ENCODE peak calls at places on chromosomes 5 and 9, in seven cellular contexts. A is stomach, N is endothelial cell of umbilical vein, Y is Panc1, R is sigmoid colon, F is K562, V is transverse colon. W is an unnamed sample.

GRCh38 chr5:104628906-104629305 is 1066.3 kb upstream of the NUDT12 start:
- DNase-seq in A (no peak), N (no peak), Y (no peak), R (no peak), F (no peak), V (no peak), W (no peak)

GRCh38 chr5:137666109-137666850 is 69.6 kb downstream of the KLHL3 start:
- DNase-seq in A (peak; percentile 35), N (peak; percentile 53), Y (no peak), R (no peak), F (no peak), V (no peak), W (no peak)

GRCh38 chr9:74755999-74756398 is 131.7 kb downstream of the TRPM6 start:
- DNase-seq in A (no peak), N (no peak), Y (no peak), R (no peak), F (no peak), V (no peak), W (no peak)

GRCh38 chr9:18362901-18363685 is 110.9 kb upstream of the ADAMTSL1 start:
- DNase-seq in A (no peak), N (peak; percentile 82), Y (no peak), R (no peak), F (no peak), V (peak; percentile 10), W (no peak)

GRCh38 chr5:56543431-56544385 is 271.6 kb upstream of the MAP3K1 start:
- DNase-seq in A (no peak), N (no peak), Y (peak; percentile 1), R (no peak), F (no peak), V (no peak), W (no peak)

GRCh38 chr5:101390317-101390908 is 487.3 kb upstream of the ST8SIA4 start:
- DNase-seq in A (no peak), N (peak; percentile 78), Y (peak; percentile 41), R (no peak), F (peak; percentile 8), V (no peak), W (no peak)

GRCh38 chr5:73443725-73444498 is 4.7 kb downstream of the FOXD1 start:
- DNase-seq in A (no peak), N (no peak), Y (no peak), R (no peak), F (no peak), V (no peak), W (peak; percentile 81)

GRCh38 chr9:98860871-98861293 is 53.4 kb downstream of the GALNT12 start:
- DNase-seq in A (peak; percentile 31), N (peak; percentile 24), Y (peak; percentile 12), R (peak; percentile 92), F (no peak), V (peak; percentile 44), W (no peak)

GRCh38 chr5:79107020-79107796 is 4.4 kb upstream of the BHMT start:
- DNase-seq in A (no peak), N (no peak), Y (no peak), R (no peak), F (no peak), V (no peak), W (peak; percentile 36)

GRCh38 chr5:133526368-133526767 is 86.0 kb downstream of the FSTL4 start:
- DNase-seq in A (no peak), N (no peak), Y (no peak), R (no peak), F (peak; percentile 34), V (no peak), W (no peak)

GRCh38 chr5:171743786-171744076 is 41.9 kb upstream of the SMIM23 start:
- DNase-seq in A (no peak), N (no peak), Y (no peak), R (no peak), F (no peak), V (no peak), W (no peak)

GRCh38 chr5:159120446-159120845 is 20.7 kb upstream of the EBF1 start:
- DNase-seq in A (no peak), N (no peak), Y (no peak), R (no peak), F (no peak), V (no peak), W (no peak)

GRCh38 chr5:74316064-74316586 is 324.4 kb downstream of the ENC1 start:
- DNase-seq in A (no peak), N (peak; percentile 91), Y (peak; percentile 75), R (no peak), F (no peak), V (no peak), W (peak; percentile 22)

GRCh38 chr9:137456061-137456863 is 2.9 kb downstream of the NSMF start:
- DNase-seq in A (no peak), N (no peak), Y (no peak), R (no peak), F (no peak), V (no peak), W (no peak)

GRCh38 chr9:134644715-134645606 is 3.4 kb downstream of the COL5A1 start:
- DNase-seq in A (peak; percentile 39), N (peak; percentile 95), Y (no peak), R (peak; percentile 93), F (peak; percentile 65), V (peak; percentile 60), W (peak; percentile 85)

GRCh38 chr5:139654875-139655491 is 6.8 kb downstream of the CXXC5 start:
- DNase-seq in A (peak; percentile 66), N (no peak), Y (no peak), R (no peak), F (no peak), V (no peak), W (no peak)

GRCh38 chr5:151078490-151079262 is 2.2 kb downstream of the TNIP1 start:
- DNase-seq in A (no peak), N (no peak), Y (no peak), R (no peak), F (no peak), V (peak; percentile 54), W (no peak)

GRCh38 chr5:124738751-124739559 is 7.5 kb downstream of the ZNF608 start:
- DNase-seq in A (no peak), N (no peak), Y (no peak), R (no peak), F (no peak), V (no peak), W (no peak)

GRCh38 chr9:14752271-14752670 is 29.7 kb upstream of the CER1 start:
- DNase-seq in A (no peak), N (peak; percentile 97), Y (no peak), R (no peak), F (no peak), V (no peak), W (no peak)

GRCh38 chr9:136100700-136101614 is 5.9 kb upstream of the NACC2 start:
- DNase-seq in A (no peak), N (no peak), Y (no peak), R (no peak), F (peak; percentile 74), V (no peak), W (peak; percentile 84)

GRCh38 chr9:126248680-126249079 is 77.9 kb upstream of the MVB12B start:
- DNase-seq in A (no peak), N (no peak), Y (no peak), R (no peak), F (no peak), V (no peak), W (no peak)

GRCh38 chr5:61731946-61732314 is 399.9 kb downstream of the ZSWIM6 start:
- DNase-seq in A (no peak), N (no peak), Y (no peak), R (no peak), F (no peak), V (no peak), W (no peak)

GRCh38 chr9:124812401-124813016 is 35.6 kb downstream of the OLFML2A start:
- DNase-seq in A (no peak), N (no peak), Y (no peak), R (peak; percentile 93), F (peak; percentile 76), V (peak; percentile 47), W (no peak)

GRCh38 chr5:93601433-93602175 is 18.6 kb downstream of the NR2F1 start:
- DNase-seq in A (no peak), N (no peak), Y (no peak), R (no peak), F (no peak), V (no peak), W (no peak)

DNA sequence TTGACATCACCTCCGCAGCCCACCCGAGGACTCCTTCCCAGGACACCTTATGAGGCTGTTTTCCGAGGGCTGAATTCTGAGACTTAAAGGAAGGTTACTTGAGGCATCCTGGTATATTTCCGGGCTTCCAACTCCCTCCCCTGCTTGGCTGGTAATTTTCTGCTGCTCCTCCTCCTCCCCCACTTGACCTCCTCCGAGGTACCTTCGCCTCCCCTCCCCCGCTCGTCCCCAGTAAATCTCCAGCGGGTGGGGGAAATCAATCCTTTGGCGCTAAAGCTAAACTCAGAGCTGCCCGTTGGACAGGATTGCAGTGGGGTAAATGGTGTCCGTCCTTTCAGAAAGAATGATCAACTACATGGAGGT is 4.9 kb upstream of the ISL1 start:
- DNase-seq in A (no peak), N (no peak), Y (no peak), R (no peak), F (no peak), V (no peak), W (no peak)
- H3K4me3 ChIP-seq in A (peak overlapping the region; percentile 43), N (no peak overlapping the region), Y (peak overlapping the region; percentile 27), R (no peak overlapping the region), F (no peak overlapping the region), V (peak overlapping the region; percentile 19), W (no peak overlapping the region)

GRCh38 chr9:113541019-113541900 is 77.7 kb downstream of the RGS3 start:
- DNase-seq in A (peak; percentile 69), N (peak; percentile 42), Y (no peak), R (peak; percentile 54), F (peak; percentile 85), V (peak; percentile 55), W (no peak)
- TF ChIP-seq POLR2AphosphoS5 in A (no peak), N (no peak), Y (no peak), R (no peak), F (peak; percentile 37), V (no peak), W (no peak)

DNA sequence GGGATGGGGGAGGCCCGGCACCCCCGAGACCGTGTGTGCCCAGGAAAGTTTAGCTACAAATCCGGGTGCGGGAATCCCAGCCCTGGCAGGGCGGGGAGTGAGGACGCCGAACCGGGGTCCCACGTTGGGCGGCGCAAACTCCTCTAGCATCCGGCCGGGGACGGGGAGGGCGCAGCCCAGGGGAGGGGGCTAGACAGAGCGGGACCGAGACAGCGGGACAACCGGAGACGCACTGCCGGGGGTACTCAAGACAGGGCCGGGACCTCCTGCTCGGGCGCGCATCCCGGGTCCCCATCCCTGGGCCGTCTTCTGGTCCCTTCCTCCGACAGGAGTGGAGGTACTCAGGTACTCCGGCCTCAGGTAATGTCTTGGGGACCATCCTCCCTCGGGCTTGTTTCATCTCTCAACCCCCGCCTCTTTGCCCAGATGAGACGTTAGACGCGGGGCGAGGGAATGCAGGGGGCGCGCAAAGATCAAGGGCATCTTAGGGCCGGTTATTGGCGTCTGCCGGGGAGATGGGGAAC is 619 bp downstream of the PDZD2 start:
- DNase-seq in A (no peak), N (no peak), Y (no peak), R (no peak), F (no peak), V (no peak), W (no peak)
- H3K4me3 ChIP-seq in A (peak overlapping the region; percentile 66), N (no peak overlapping the region), Y (peak overlapping the region; percentile 52), R (peak overlapping the region; percentile 73), F (peak overlapping the region; percentile 56), V (peak overlapping the region; percentile 71), W (peak overlapping the region; percentile 87)

GRCh38 chr9:103798620-103799019 is 295.5 kb upstream of the SMC2 start:
- DNase-seq in A (no peak), N (no peak), Y (no peak), R (no peak), F (no peak), V (no peak), W (no peak)
- TF ChIP-seq POLR2AphosphoS5 in A (no peak), N (no peak), Y (no peak), R (no peak), F (no peak), V (no peak), W (no peak)